ENCODE peak calls at places on chromosomes 13 and 19, in six cellular contexts. T is astrocyte, S is AG04450, D is neuronal stem cell, M is foreskin fibroblast, W is kidney. H is an unnamed sample.

GRCh38 chr13:20525601-20526544 is at the start of gene CRYL1:
- DNase-seq in T (peak), S (no peak), D (peak), M (peak), W (peak), H (no peak)

GRCh38 chr13:48165063-48165462 is 67.9 kb upstream of the ITM2B start:
- DNase-seq in T (no peak), S (no peak), D (no peak), M (no peak), W (no peak), H (no peak)

GRCh38 chr19:32252333-32252669 is 93.1 kb upstream of the ZNF507 start:
- DNase-seq in T (no peak), S (no peak), D (no peak), M (no peak), W (no peak), H (no peak)

GRCh38 chr19:33156354-33156753 is 24.4 kb downstream of the WDR88 start:
- DNase-seq in T (peak), S (no peak), D (no peak), M (peak), W (no peak), H (peak)

GRCh38 chr19:28934626-28935025 is 278.3 kb downstream of the UQCRFS1 start:
- DNase-seq in T (no peak), S (no peak), D (no peak), M (peak), W (no peak), H (no peak)

GRCh38 chr13:24680258-24680920 is at the start of gene ATP12A:
- DNase-seq in T (no peak), S (no peak), D (peak), M (no peak), W (no peak), H (no peak)

GRCh38 chr13:113969311-113969972 is 4.4 kb downstream of the C13orf46 start:
- DNase-seq in T (no peak), S (no peak), D (no peak), M (no peak), W (peak), H (no peak)

GRCh38 chr13:111954681-111955411 is 112.1 kb upstream of the SOX1 start:
- DNase-seq in T (no peak), S (no peak), D (no peak), M (no peak), W (no peak), H (no peak)

GRCh38 chr19:13956365-13956744 is 4.0 kb downstream of the DCAF15 start:
- DNase-seq in T (no peak), S (no peak), D (no peak), M (no peak), W (peak), H (no peak)

DNA sequence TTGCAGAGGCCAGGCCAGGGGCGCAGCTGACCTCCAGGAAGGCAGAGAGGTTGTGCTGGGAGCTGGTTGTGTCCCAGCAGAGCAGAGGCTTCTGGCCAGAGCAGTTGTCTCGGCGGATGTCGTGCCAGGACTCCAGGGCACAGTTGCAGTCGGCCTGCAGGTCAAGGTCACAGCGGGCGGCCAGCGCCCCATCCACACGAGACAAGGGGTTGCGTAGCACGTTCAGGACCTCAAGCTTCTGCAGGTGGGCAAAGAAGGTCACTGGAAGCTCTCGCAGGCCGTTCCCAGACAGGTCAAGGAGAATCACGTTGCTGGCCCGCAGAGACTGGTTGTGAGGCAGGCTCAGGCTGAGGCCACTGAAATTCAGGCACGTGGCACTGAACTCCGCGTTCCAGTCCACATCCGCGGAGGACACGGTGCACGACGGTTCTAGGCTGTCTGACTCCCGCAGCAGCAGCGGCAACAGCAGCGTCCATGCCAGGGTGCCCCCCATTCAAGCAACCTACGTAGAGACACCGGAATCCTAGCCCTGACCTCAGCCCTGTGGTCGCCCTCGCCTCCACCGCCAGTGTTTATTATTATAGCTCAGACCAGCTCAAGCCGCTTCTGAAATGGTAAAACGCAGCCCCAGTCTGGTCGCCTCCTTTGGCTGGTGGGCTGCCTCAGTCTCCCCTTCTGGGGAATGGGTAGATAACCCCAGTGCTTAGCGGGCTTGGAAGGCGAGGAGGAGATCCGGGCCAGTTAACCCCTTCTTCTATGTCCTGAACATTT is 766 bp downstream of the LRRC25 start:
- DNase-seq in T (no peak), S (no peak), D (no peak), M (no peak), W (no peak), H (no peak)
- H3K4me3 ChIP-seq in T (no peak), S (no peak), D (peak), M (no peak), W (no peak), H (no peak)

DNA sequence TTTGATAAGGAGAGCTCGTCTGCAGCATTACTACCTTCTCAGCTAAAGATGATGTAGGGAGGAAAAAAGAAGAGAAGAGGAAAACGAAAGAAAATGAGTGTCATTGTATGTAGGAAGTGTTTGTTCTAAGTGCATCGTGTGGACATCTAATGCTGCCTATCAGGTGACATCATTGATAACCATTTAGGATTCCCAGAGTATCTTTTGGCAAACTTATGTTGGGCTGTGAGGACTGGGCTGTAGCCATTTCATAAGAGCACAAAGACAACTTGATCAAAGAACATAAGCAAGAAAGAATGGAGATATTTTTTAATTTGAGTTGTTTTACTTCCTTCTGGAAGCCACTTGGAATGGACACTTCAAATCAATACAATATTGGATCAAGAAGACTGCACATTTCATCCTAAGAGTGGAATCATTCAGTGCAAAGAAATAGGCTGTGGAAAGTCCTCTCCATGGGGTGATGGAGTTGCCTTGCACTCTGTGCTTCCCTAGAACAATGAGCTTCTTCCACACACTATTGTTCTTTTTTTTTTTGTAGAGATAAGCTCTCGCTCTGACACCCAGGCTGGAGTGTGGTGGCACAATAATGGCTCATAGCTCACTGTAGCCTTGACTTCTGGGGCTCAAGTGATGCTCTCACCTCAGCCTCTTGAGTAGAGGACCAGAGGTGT is 52.4 kb upstream of the UBL3 start:
- DNase-seq in T (no peak), S (no peak), D (no peak), M (no peak), W (no peak), H (no peak)
- H3K4me3 ChIP-seq in T (peak), S (peak), D (no peak), M (no peak), W (no peak), H (no peak)

GRCh38 chr19:17946965-17947784 is 14.4 kb downstream of the CCDC124 start:
- DNase-seq in T (no peak), S (no peak), D (no peak), M (no peak), W (peak), H (no peak)
- H3K4me3 ChIP-seq in T (peak), S (peak), D (peak), M (peak), W (peak), H (peak)

GRCh38 chr13:34017231-34017630 is 199.3 kb downstream of the RFC3 start:
- DNase-seq in T (no peak), S (no peak), D (no peak), M (no peak), W (no peak), H (no peak)
- H3K4me3 ChIP-seq in T (no peak), S (no peak), D (no peak), M (no peak), W (no peak), H (no peak)

H was measured in skeletal muscle cell.